ENCODE peak calls at places on chromosome 2, in six cellular contexts. N, U, M, Z, X and C are unnamed samples.

GRCh38 chr2:55862673-55863390 is 60.8 kb downstream of the EFEMP1 start:
- DNase-seq in Z (no peak), M (peak), U (peak), N (peak), X (no peak), C (no peak)

GRCh38 chr2:21098294-21098693 is 25.5 kb upstream of the TDRD15 start:
- DNase-seq in Z (no peak), M (no peak), U (no peak), X (no peak), N (no peak), C (no peak)

GRCh38 chr2:240050278-240050677 is 3.0 kb downstream of the OR6B3 start:
- DNase-seq in X (no peak), Z (no peak), M (no peak), U (no peak), N (no peak), C (no peak)

GRCh38 chr2:237413293-237414055 is 490 bp downstream of the COL6A3 start:
- DNase-seq in N (no peak), Z (no peak), M (peak), U (no peak), X (no peak), C (no peak)

GRCh38 chr2:158321264-158321663 is 135.3 kb downstream of the CCDC148 start:
- DNase-seq in X (no peak), N (peak), M (peak), U (peak), Z (no peak), C (no peak)

GRCh38 chr2:161947394-161947793 is 126.6 kb downstream of the DPP4 start:
- DNase-seq in N (no peak), U (no peak), X (no peak), M (no peak), Z (no peak), C (no peak)

GRCh38 chr2:235162070-235162469 is 210.3 kb downstream of the SH3BP4 start:
- DNase-seq in N (no peak), M (peak), Z (no peak), U (no peak), X (no peak), C (no peak)

GRCh38 chr2:133135035-133135654 is 433.1 kb downstream of the NCKAP5 start:
- DNase-seq in X (no peak), U (no peak), M (no peak), Z (no peak), N (no peak), C (no peak)

GRCh38 chr2:28530785-28531184 is 34.9 kb downstream of the PLB1 start:
- DNase-seq in X (no peak), N (no peak), Z (no peak), M (no peak), U (no peak), C (no peak)

GRCh38 chr2:37457401-37457901 is 113.0 kb downstream of the QPCT start:
- DNase-seq in M (peak), X (no peak), N (no peak), U (peak), Z (no peak), C (no peak)

GRCh38 chr2:164593541-164593940 is 27.7 kb downstream of the GRB14 start:
- DNase-seq in U (no peak), Z (no peak), N (no peak), M (no peak), X (no peak), C (no peak)

GRCh38 chr2:19574788-19575260 is 216.4 kb upstream of the OSR1 start:
- DNase-seq in M (peak), Z (peak), U (peak), N (no peak), X (no peak), C (peak)

GRCh38 chr2:8534386-8534728 is 147.5 kb upstream of the ID2 start:
- DNase-seq in M (no peak), N (no peak), Z (no peak), U (no peak), X (no peak), C (no peak)

GRCh38 chr2:86274265-86274917 is 63.0 kb downstream of the REEP1 start:
- DNase-seq in X (no peak), Z (no peak), N (peak), M (peak), U (peak), C (no peak)

GRCh38 chr2:145096582-145096981 is 576.7 kb upstream of the ZEB2 start:
- DNase-seq in U (peak), X (no peak), M (no peak), N (peak), Z (no peak), C (no peak)

GRCh38 chr2:173997269-173997668 is 32.1 kb upstream of the SP3 start:
- DNase-seq in N (no peak), Z (peak), U (no peak), X (no peak), M (peak), C (no peak)

GRCh38 chr2:98985905-98986666 is 50.1 kb upstream of the CRACDL start:
- DNase-seq in X (no peak), U (no peak), N (no peak), Z (no peak), M (no peak), C (no peak)

GRCh38 chr2:226760412-226761194 is 39.0 kb downstream of the IRS1 start:
- DNase-seq in Z (no peak), N (peak), U (peak), M (peak), X (no peak), C (no peak)

GRCh38 chr2:172888704-172889103 is 153.1 kb downstream of the RAPGEF4 start:
- DNase-seq in U (no peak), M (no peak), Z (no peak), N (no peak), X (no peak), C (no peak)

GRCh38 chr2:28293416-28293815 is 99.2 kb upstream of the FOSL2 start:
- DNase-seq in U (no peak), X (no peak), Z (no peak), M (peak), N (no peak), C (no peak)

GRCh38 chr2:8219631-8220393 is 462.0 kb upstream of the ID2 start:
- DNase-seq in X (no peak), Z (no peak), U (no peak), M (no peak), N (no peak), C (no peak)

GRCh38 chr2:75200140-75200985 is 1.0 kb upstream of the TACR1 start:
- DNase-seq in M (peak), X (peak), Z (peak), U (no peak), N (peak), C (peak)

GRCh38 chr2:190596998-190597397 is 51.9 kb upstream of the NAB1 start:
- DNase-seq in Z (no peak), X (no peak), M (no peak), N (no peak), U (no peak), C (no peak)

GRCh38 chr2:222364280-222364895 is 60.0 kb upstream of the SGPP2 start:
- DNase-seq in U (no peak), X (no peak), M (peak), Z (no peak), N (peak), C (no peak)

GRCh38 chr2:42198466-42198865 is 29.3 kb downstream of the EML4 start:
- DNase-seq in X (no peak), N (no peak), Z (no peak), U (no peak), M (no peak), C (no peak)

GRCh38 chr2:81163583-81163982 is 859.0 kb upstream of the LRRTM1 start:
- DNase-seq in U (no peak), N (no peak), M (no peak), X (no peak), Z (no peak), C (no peak)

GRCh38 chr2:239670463-239671120 is 269.8 kb upstream of the HDAC4 start:
- DNase-seq in N (no peak), X (no peak), Z (no peak), U (no peak), M (no peak), C (no peak)

GRCh38 chr2:48844418-48845155 is 89.1 kb upstream of the LHCGR start:
- DNase-seq in X (no peak), M (no peak), N (no peak), U (no peak), Z (no peak), C (no peak)

GRCh38 chr2:71706836-71707235 is 253.5 kb downstream of the DYSF start:
- DNase-seq in Z (no peak), X (no peak), U (no peak), M (no peak), N (no peak), C (no peak)

GRCh38 chr2:171522804-171523338 is 597 bp downstream of the CYBRD1 start:
- DNase-seq in M (no peak), N (no peak), X (peak), U (no peak), Z (peak), C (peak)

GRCh38 chr2:226873051-226873620 is 37.3 kb downstream of the RHBDD1 start:
- DNase-seq in M (no peak), Z (no peak), N (peak), U (peak), X (no peak), C (no peak)

GRCh38 chr2:105478670-105479069 is 79.8 kb upstream of the FHL2 start:
- DNase-seq in X (no peak), Z (no peak), N (no peak), M (no peak), U (no peak), C (no peak)

GRCh38 chr2:129975016-129975774 is 4.3 kb upstream of the RAB6C start:
- DNase-seq in X (no peak), Z (no peak), M (no peak), N (no peak), U (no peak), C (no peak)

GRCh38 chr2:1721706-1722483 is 22.4 kb downstream of the PXDN start:
- DNase-seq in X (no peak), M (peak), U (peak), Z (no peak), N (peak), C (no peak)

GRCh38 chr2:23203383-23203782 is 181.6 kb upstream of the KLHL29 start:
- DNase-seq in U (no peak), M (no peak), Z (no peak), X (no peak), N (no peak), C (no peak)

GRCh38 chr2:29165362-29166236 is 50.4 kb downstream of the CLIP4 start:
- DNase-seq in M (peak), N (peak), U (peak), X (no peak), Z (no peak), C (no peak)

DNA sequence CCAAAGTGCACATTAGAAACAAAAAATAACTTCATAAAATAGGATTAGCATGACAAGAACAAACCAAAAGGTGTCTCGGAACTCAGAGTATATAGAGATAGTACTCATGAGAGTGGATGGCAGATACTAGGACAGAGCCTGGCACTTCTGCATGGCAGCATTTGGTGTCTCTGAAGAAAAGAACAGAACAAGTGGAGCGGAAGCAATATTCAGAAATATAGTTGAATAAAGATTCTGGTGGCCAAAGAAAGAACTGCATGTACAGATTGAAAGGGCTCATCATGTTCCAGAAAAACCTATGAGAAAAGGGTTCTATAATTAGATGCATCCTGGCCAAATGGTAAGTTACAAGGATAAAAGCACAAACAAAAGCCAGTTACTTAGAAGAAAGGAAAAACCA is 90.9 kb downstream of the CCDC138 start:
- DNase-seq in U (no peak), N (no peak), X (no peak), M (no peak), Z (no peak), C (no peak)
- TF ChIP-seq CTCF in U (no peak), N (peak), X (no peak), M (peak), Z (no peak), C (peak)

GRCh38 chr2:155525194-155525593 is 807.3 kb downstream of the NR4A2 start:
- DNase-seq in U (no peak), Z (no peak), M (no peak), X (no peak), N (no peak), C (no peak)

GRCh38 chr2:155528034-155528433 is 804.5 kb downstream of the NR4A2 start:
- DNase-seq in M (no peak), X (no peak), U (no peak), N (no peak), Z (no peak), C (no peak)
- TF ChIP-seq CTCF in M (no peak), X (no peak), U (no peak), N (no peak), Z (no peak), C (no peak)

DNA sequence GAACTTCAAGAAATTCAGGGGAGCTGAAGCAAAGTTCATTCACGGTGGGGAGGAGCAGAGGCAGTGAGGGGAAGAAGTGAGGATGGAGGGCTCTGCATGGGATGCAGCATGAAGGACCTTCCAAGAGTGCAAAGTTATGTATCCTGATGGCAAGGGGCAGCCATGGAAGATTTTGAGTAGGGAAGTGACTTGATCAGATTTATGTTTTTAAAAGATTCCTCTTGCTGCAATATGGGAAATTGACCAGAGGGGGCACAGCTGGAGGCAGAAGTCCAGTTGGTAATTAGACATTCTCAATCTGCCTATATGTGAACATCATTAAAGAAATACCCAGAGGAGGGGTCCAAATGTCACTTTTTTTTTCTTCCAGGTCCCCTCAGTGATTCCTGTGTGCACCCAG is 21.5 kb upstream of the ANXA4 start:
- DNase-seq in Z (no peak), N (peak), U (no peak), M (no peak), X (no peak), C (no peak)
- TF ChIP-seq CTCF in Z (peak), N (peak), U (peak), M (peak), X (peak), C (peak)

GRCh38 chr2:78992451-78992806 is 33.1 kb upstream of the REG3G start:
- DNase-seq in X (peak), M (no peak), N (peak), Z (peak), U (no peak), C (peak)

GRCh38 chr2:78993518-78994148 is 31.9 kb upstream of the REG3G start:
- DNase-seq in N (no peak), Z (no peak), M (no peak), X (no peak), U (no peak), C (no peak)

GRCh38 chr2:78992807-78993517 is 32.5 kb upstream of the REG3G start:
- DNase-seq in N (no peak), X (peak), U (no peak), Z (peak), M (no peak), C (peak)

GRCh38 chr2:78999410-78999809 is 26.1 kb upstream of the REG3G start:
- DNase-seq in M (peak), N (peak), U (no peak), Z (no peak), X (no peak), C (no peak)

GRCh38 chr2:78994789-78995188 is 30.7 kb upstream of the REG3G start:
- DNase-seq in U (no peak), N (no peak), M (no peak), Z (no peak), X (no peak), C (no peak)
- TF ChIP-seq CTCF in U (no peak), N (no peak), M (no peak), Z (no peak), X (no peak), C (no peak)

DNA sequence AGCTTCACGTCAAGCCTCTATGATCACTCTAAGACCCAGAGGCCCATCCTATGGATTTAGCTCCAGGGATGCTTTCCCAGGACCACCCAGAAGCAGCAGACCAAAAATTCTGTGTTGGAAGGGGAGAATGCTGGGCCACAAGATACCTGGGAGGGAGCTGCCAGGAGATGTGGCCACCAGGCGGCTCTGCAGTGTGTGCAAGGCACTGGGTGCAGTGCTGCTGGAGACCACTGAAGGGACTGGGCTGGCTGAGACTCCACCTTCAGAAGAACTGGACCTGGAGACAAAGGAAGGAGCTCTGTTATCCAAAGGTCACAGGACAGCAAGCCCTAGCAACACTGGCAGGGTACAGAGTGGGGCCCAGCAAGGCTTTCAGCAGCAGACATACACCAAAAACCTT is 34.0 kb downstream of the KANSL3 start:
- DNase-seq in Z (no peak), M (no peak), U (no peak), X (no peak), N (no peak), C (no peak)
- TF ChIP-seq CTCF in Z (no peak), M (peak), U (peak), X (peak), N (peak), C (no peak)

GRCh38 chr2:11155326-11156059 is at the start of gene SLC66A3:
- DNase-seq in N (peak), Z (no peak), M (peak), U (peak), X (no peak), C (no peak)
- TF ChIP-seq CTCF in N (no peak), Z (no peak), M (no peak), U (no peak), X (peak), C (no peak)

DNA sequence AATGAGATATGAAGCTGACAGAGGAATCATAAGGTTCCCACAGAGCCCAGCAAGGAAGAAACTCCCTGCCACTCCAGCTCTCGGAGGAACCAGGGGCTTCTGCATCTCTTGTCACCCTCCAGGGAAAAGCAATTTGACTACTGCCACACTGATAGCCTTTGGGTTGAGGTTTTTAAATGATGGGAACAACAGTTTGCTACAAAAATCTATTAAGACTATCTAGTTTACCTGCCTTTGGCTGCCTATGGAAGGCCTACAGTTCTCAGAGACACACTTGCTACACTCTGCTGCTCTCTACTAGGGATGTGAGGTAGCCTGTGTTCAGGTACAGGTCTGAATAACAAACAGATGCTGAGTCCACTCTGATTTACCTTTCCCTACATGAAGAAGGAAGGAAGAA is 161.9 kb downstream of the NBAS start:
- DNase-seq in X (no peak), N (no peak), Z (no peak), U (no peak), M (no peak), C (no peak)
- TF ChIP-seq CTCF in X (no peak), N (no peak), Z (no peak), U (no peak), M (no peak), C (no peak)